ENCODE peak calls at places on chromosomes 1 and 21, in four cellular contexts. H is breast epithelium, D is left ventricle myocardium inferior, K is mesothelial cell of epicardium. A is an unnamed sample.

GRCh38 chr1:35448344-35448801 is 108.8 kb downstream of the KIAA0319L start:
- DNase-seq in K (no peak), D (no peak), H (no peak), A (peak; percentile 85)

GRCh38 chr1:110457206-110457605 is 6.3 kb downstream of the PROK1 start:
- DNase-seq in H (no peak), K (no peak), D (no peak), A (no peak)

GRCh38 chr1:114510235-114511047 is 562 bp downstream of the TRIM33 start:
- DNase-seq in D (peak; percentile 37), K (peak; percentile 29), H (peak; percentile 23), A (no peak)

GRCh38 chr1:195278644-195279043 is 1329.6 kb downstream of the KCNT2 start:
- DNase-seq in D (no peak), K (no peak), H (no peak), A (no peak)

GRCh38 chr1:199168895-199169294 is 530.1 kb downstream of the PTPRC start:
- DNase-seq in D (no peak), H (no peak), K (no peak), A (no peak)

GRCh38 chr21:36854391-36854790 is 112.1 kb downstream of the HLCS start:
- DNase-seq in D (no peak), K (no peak), H (no peak), A (no peak)

GRCh38 chr1:100400332-100400933 is 48.1 kb downstream of the CDC14A start:
- DNase-seq in D (peak; percentile 38), H (no peak), K (no peak), A (no peak)

GRCh38 chr21:45511661-45512431 is 30.4 kb downstream of the SLC19A1 start:
- DNase-seq in K (no peak), D (peak; percentile 10), H (no peak), A (no peak)

GRCh38 chr1:10800778-10801177 is 4.3 kb upstream of the CASZ1 start:
- DNase-seq in D (no peak), H (no peak), K (no peak), A (no peak)

GRCh38 chr21:38769253-38769780 is 36.4 kb upstream of the ETS2 start:
- DNase-seq in D (no peak), K (no peak), H (no peak), A (no peak)

GRCh38 chr1:29282135-29282923 is 46.0 kb downstream of the PTPRU start:
- DNase-seq in H (no peak), K (no peak), D (no peak), A (no peak)

GRCh38 chr1:40703316-40703715 is 11.8 kb downstream of the NFYC start:
- DNase-seq in H (no peak), K (no peak), D (no peak), A (no peak)

GRCh38 chr1:115764541-115764940 is 4.0 kb downstream of the CASQ2 start:
- DNase-seq in D (no peak), H (no peak), K (no peak), A (no peak)

GRCh38 chr1:108785880-108786279 is 39.4 kb downstream of the STXBP3 start:
- DNase-seq in D (no peak), K (no peak), H (no peak), A (no peak)

GRCh38 chr1:43008106-43008424 is 49.4 kb upstream of the SLC2A1 start:
- DNase-seq in H (no peak), K (no peak), D (no peak), A (no peak)

GRCh38 chr1:91278754-91279153 is 125.9 kb downstream of the HFM1 start:
- DNase-seq in K (no peak), D (no peak), H (no peak), A (no peak)

GRCh38 chr1:161182214-161182613 is 4.9 kb upstream of the B4GALT3 start:
- DNase-seq in D (no peak), K (no peak), H (no peak), A (no peak)

GRCh38 chr1:109864960-109865611 is 45.6 kb upstream of the CSF1 start:
- DNase-seq in H (peak; percentile 49), K (no peak), D (no peak), A (no peak)

GRCh38 chr21:35525443-35525842 is 476.3 kb upstream of the RUNX1 start:
- DNase-seq in D (no peak), H (no peak), K (no peak), A (no peak)

GRCh38 chr21:21007606-21008005 is 9.4 kb downstream of the NCAM2 start:
- DNase-seq in K (no peak), H (no peak), D (no peak), A (no peak)

GRCh38 chr1:119964673-119965363 is 68.5 kb upstream of the ADAM30 start:
- DNase-seq in K (no peak), D (no peak), H (no peak), A (peak; percentile 23)

GRCh38 chr1:161044535-161044907 is 1.3 kb downstream of the USF1 start:
- DNase-seq in K (no peak), D (no peak), H (no peak), A (no peak)

GRCh38 chr21:38765056-38765455 is 40.7 kb upstream of the ETS2 start:
- DNase-seq in K (no peak), H (no peak), D (no peak), A (no peak)

GRCh38 chr1:58287894-58288623 is 258.5 kb downstream of the OMA1 start:
- DNase-seq in H (no peak), K (no peak), D (no peak), A (no peak)

GRCh38 chr1:178961868-178962267 is 63.8 kb upstream of the FAM20B start:
- DNase-seq in D (no peak), H (no peak), K (no peak), A (no peak)

GRCh38 chr1:237873487-237873927 is 17.2 kb downstream of the ZP4 start:
- DNase-seq in H (no peak), D (no peak), K (no peak), A (no peak)

GRCh38 chr1:96334236-96334557 is 387.4 kb upstream of the PTBP2 start:
- DNase-seq in K (no peak), H (no peak), D (no peak), A (no peak)

GRCh38 chr1:228983231-228983660 is 248.0 kb downstream of the RHOU start:
- DNase-seq in K (no peak), H (no peak), D (no peak), A (no peak)

GRCh38 chr1:16613185-16614147 is at the start of gene NBPF1:
- DNase-seq in H (peak; percentile 89), D (peak; percentile 96), K (peak; percentile 100), A (peak; percentile 78)
- TF ChIP-seq CTCF in H (no peak), D (no peak), K (peak; percentile 8), A (no peak)

GRCh38 chr1:33407750-33408436 is 23.0 kb downstream of the PHC2 start:
- DNase-seq in K (no peak), D (no peak), H (no peak), A (no peak)

GRCh38 chr1:33410091-33410701 is 20.7 kb downstream of the PHC2 start:
- DNase-seq in H (no peak), K (no peak), D (no peak), A (no peak)

GRCh38 chr1:33402234-33402633 is 28.7 kb downstream of the PHC2 start:
- DNase-seq in D (no peak), H (no peak), K (no peak), A (no peak)

GRCh38 chr1:33407339-33407738 is 23.6 kb downstream of the PHC2 start:
- DNase-seq in D (no peak), K (no peak), H (no peak), A (no peak)
- TF ChIP-seq CTCF in D (no peak), K (no peak), H (no peak), A (no peak)

DNA sequence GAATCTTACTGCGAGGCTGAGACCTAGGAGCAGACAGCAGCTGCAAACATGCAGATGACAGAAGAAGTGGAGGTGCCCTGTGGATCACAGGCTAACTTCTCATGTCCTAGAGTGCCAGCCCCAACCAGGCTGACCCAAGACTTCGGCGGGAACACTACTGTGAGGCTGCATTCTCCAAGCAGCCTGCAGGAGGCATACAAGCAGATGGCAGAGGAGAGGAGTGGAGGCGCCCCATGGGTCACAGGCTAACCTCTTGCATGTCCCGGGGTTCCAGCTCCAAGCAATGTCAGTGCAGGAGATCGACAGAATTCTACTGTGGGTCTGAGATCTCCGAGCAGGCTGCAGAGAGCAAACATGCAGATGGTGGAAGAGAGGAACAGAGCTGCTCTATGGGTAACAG is 98.1 kb upstream of the ZNF678 start:
- DNase-seq in D (no peak), H (no peak), K (no peak), A (no peak)
- TF ChIP-seq CTCF in D (no peak), H (no peak), K (no peak), A (no peak)

DNA sequence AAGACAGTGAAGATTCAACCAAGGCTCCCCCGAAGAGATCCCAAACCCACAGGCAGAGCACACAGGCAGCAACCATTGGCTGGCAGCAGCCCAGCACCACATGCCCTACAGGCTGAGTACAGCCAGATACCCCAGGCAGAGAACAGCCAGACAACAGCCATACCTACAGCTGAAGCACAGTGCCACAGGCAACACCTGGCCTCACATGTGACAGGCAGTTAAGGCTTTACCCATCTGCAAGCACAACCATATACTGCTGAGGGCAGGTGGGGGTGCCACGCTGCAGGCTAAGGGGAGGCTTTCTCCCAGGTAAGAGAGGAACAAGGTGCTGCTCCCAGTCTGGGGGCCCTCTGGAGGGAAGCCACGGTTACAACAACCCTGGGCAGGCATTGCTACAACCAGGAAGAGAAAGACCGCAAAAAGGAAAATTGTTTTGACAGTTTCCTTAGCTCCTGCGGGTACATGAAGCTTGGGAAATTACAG is 12.3 kb downstream of the CHIT1 start:
- DNase-seq in H (no peak), D (no peak), K (no peak), A (no peak)
- TF ChIP-seq CTCF in H (no peak), D (no peak), K (no peak), A (no peak)

DNA sequence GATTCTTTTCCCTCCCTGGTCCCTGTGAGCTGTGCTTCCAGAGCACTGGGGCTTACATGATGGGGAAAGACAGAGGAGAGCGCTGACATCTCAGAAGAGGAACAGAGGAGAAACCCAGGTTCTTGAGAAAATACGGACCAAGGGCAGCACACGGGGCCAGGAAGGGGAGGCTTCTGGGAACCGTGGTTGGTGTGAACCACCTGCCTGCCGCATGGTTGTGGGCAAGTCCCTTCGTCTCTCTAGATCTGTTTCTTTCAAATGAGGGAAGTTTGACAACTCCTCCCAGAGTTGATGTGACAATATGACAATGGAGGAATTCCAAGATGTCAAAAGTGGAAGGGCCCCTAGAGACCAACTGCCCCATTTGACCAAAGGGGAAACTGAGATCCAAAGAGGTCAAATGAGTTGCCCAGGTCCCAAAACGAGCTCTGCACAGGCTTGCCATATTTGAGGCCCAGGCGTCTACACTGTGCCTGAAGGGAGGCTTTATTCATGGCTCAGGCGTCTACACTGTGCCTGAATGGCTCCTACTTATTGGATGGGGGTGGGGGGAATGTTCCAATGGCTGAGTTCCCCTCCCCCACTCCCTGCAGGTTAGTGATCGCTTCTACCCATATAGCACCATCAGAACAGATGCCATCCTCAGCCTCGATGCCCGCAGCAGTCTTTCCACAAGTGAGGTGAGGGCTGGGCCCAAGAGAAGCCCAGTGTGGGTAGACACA is 11.2 kb downstream of the EXTL1 start:
- DNase-seq in D (no peak), H (no peak), K (no peak), A (no peak)
- TF ChIP-seq CTCF in D (no peak), H (no peak), K (no peak), A (no peak)

DNA sequence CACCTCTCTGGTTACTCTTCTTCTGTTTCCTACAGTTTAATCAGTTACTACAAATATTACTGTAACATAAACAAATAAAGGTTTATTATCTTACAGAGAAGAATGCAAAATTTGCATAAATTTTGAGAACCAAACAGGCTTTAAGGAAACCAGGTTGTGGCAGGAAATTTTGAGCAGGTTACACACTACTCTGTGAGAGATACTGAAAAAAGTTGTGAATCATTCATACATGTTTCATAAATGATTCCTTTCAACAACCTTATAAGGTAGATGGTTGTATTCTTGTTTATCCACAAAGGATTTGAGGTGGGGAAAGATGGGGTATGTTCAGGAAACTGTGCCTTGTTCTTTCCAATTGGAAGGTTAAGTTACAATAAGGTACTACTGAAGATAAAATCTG is 58.6 kb downstream of the MAST2 start:
- DNase-seq in K (no peak), H (no peak), D (no peak), A (no peak)
- TF ChIP-seq CTCF in K (no peak), H (no peak), D (no peak), A (no peak)

A was measured in AG09319.